ENCODE peak calls at places on chromosomes 7 and 10, in six cellular contexts. J, Q, Y, M, E and T are unnamed samples.

GRCh38 chr10:59177031-59177861 is 803 bp downstream of the PHYHIPL start:
- DNase-seq in M (peak), J (peak), Y (no peak), Q (peak), E (peak), T (peak)

GRCh38 chr10:110524179-110524863 is 26.6 kb downstream of the DUSP5 start:
- DNase-seq in M (no peak), E (peak), J (no peak), Y (no peak), Q (peak), T (no peak)

GRCh38 chr10:53839437-53840039 is 961.5 kb downstream of the PCDH15 start:
- DNase-seq in M (no peak), Q (peak), E (peak), Y (peak), J (no peak), T (no peak)

GRCh38 chr7:137882261-137882668 is 35.5 kb upstream of the DGKI start:
- DNase-seq in E (peak), M (no peak), Q (peak), Y (peak), J (peak), T (peak)

GRCh38 chr10:45181483-45181882 is 133.9 kb downstream of the OR13A1 start:
- DNase-seq in M (no peak), Y (no peak), E (peak), J (no peak), Q (no peak), T (no peak)

GRCh38 chr10:52965938-52966401 is 193.4 kb upstream of the MBL2 start:
- DNase-seq in M (no peak), Y (no peak), J (no peak), E (no peak), Q (no peak), T (no peak)

GRCh38 chr10:26738354-26738753 is 40.9 kb downstream of the PDSS1 start:
- DNase-seq in Y (no peak), J (no peak), Q (no peak), E (peak), M (no peak), T (no peak)

GRCh38 chr7:146683439-146683838 is 566.8 kb downstream of the CNTNAP2 start:
- DNase-seq in J (no peak), M (no peak), Y (no peak), Q (no peak), E (no peak), T (no peak)

GRCh38 chr10:126092806-126093205 is 196.4 kb downstream of the FANK1 start:
- DNase-seq in M (no peak), Q (peak), Y (no peak), E (peak), J (no peak), T (no peak)

GRCh38 chr7:81173766-81174281 is 255.0 kb upstream of the SEMA3C start:
- DNase-seq in J (no peak), M (no peak), Y (no peak), E (peak), Q (peak), T (no peak)

GRCh38 chr7:90474284-90475210 is 5.1 kb downstream of the PTTG1IP2 start:
- DNase-seq in M (no peak), E (peak), J (peak), Y (no peak), Q (peak), T (no peak)

GRCh38 chr10:80509403-80510161 is 28.1 kb upstream of the SH2D4B start:
- DNase-seq in M (peak), Y (no peak), J (peak), Q (peak), E (peak), T (no peak)

GRCh38 chr7:101816499-101817030 is 861 bp upstream of the CUX1 start:
- DNase-seq in Y (peak), J (no peak), M (peak), Q (peak), E (peak), T (peak)

GRCh38 chr7:98178762-98179490 is 32.3 kb upstream of the BHLHA15 start:
- DNase-seq in Q (no peak), Y (no peak), M (no peak), E (no peak), J (no peak), T (no peak)

GRCh38 chr10:6035926-6036575 is 26.1 kb downstream of the IL2RA start:
- DNase-seq in E (no peak), Y (no peak), J (no peak), M (peak), Q (no peak), T (no peak)

GRCh38 chr7:159112136-159113011 is 32.3 kb downstream of the VIPR2 start:
- DNase-seq in E (no peak), Q (no peak), J (no peak), M (peak), Y (peak), T (no peak)

GRCh38 chr10:105197960-105198359 is 556.9 kb downstream of the SORCS3 start:
- DNase-seq in Y (no peak), Q (no peak), E (no peak), M (no peak), J (no peak), T (no peak)

GRCh38 chr10:78424721-78425120 is 391.1 kb downstream of the RPS24 start:
- DNase-seq in M (no peak), Q (no peak), J (no peak), Y (peak), E (no peak), T (no peak)

GRCh38 chr7:20211376-20211775 is 5.8 kb downstream of the MACC1 start:
- DNase-seq in M (no peak), E (no peak), J (no peak), Q (no peak), Y (peak), T (no peak)

GRCh38 chr10:3048114-3049019 is 19.0 kb upstream of the PFKP start:
- DNase-seq in Y (peak), Q (peak), E (peak), J (no peak), M (no peak), T (no peak)

GRCh38 chr7:47534322-47535032 is 47.4 kb downstream of the TNS3 start:
- DNase-seq in M (no peak), J (no peak), E (peak), Y (peak), Q (no peak), T (no peak)

GRCh38 chr7:77188736-77189429 is 10.7 kb downstream of the FGL2 start:
- DNase-seq in Y (no peak), E (no peak), J (no peak), Q (no peak), M (no peak), T (no peak)

GRCh38 chr7:148621563-148621962 is 31.0 kb downstream of the C7orf33 start:
- DNase-seq in J (no peak), M (no peak), Q (no peak), Y (no peak), E (no peak), T (no peak)

GRCh38 chr7:148622887-148623585 is 32.5 kb downstream of the C7orf33 start:
- DNase-seq in E (no peak), J (no peak), M (no peak), Y (no peak), Q (peak), T (peak)

GRCh38 chr7:148624735-148625134 is 34.2 kb downstream of the C7orf33 start:
- DNase-seq in M (no peak), J (no peak), Q (no peak), E (peak), Y (no peak), T (no peak)

GRCh38 chr7:148623586-148624282 is 33.2 kb downstream of the C7orf33 start:
- DNase-seq in E (peak), M (no peak), J (no peak), Y (no peak), Q (peak), T (no peak)

GRCh38 chr7:148620749-148621372 is 30.3 kb downstream of the C7orf33 start:
- DNase-seq in Q (no peak), E (no peak), Y (peak), J (no peak), M (no peak), T (no peak)
- H3K4me3 ChIP-seq in Q (no peak), E (no peak), Y (no peak), J (no peak), M (no peak), T (no peak)

GRCh38 chr10:1732501-1733123 is 4.7 kb downstream of the ADARB2 start:
- DNase-seq in Y (no peak), M (no peak), Q (no peak), J (no peak), E (no peak), T (no peak)

GRCh38 chr10:1735562-1735961 is 1.8 kb downstream of the ADARB2 start:
- DNase-seq in J (no peak), E (no peak), Q (no peak), M (no peak), Y (no peak), T (no peak)

GRCh38 chr10:1733720-1734119 is 3.6 kb downstream of the ADARB2 start:
- DNase-seq in M (no peak), Y (no peak), E (no peak), Q (no peak), J (no peak), T (no peak)

GRCh38 chr10:1734288-1734687 is 3.0 kb downstream of the ADARB2 start:
- DNase-seq in J (no peak), E (no peak), M (no peak), Y (no peak), Q (no peak), T (no peak)

DNA sequence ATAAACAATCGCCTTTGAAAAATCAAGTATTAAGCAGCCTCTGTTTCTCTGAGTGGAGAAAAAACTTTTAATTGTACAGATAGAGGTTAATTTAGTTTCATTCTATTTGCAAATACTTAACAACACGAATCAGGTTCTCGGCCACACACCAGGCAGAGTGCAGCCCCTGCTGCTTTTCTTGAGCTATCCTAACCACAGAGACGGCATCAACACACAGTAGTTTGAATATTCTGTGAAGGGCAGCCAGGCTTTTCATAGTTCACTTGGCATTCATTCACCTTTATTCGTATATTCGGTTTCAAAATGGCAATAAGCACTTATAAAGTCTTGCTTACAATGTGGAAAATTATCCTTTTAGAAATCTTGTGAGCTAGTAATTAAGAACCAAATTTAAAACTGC is 5.7 kb downstream of the ADARB2 start:
- DNase-seq in E (no peak), Q (no peak), Y (no peak), J (no peak), M (no peak), T (no peak)
- H3K4me3 ChIP-seq in E (no peak), Q (no peak), Y (no peak), J (no peak), M (no peak), T (no peak)

DNA sequence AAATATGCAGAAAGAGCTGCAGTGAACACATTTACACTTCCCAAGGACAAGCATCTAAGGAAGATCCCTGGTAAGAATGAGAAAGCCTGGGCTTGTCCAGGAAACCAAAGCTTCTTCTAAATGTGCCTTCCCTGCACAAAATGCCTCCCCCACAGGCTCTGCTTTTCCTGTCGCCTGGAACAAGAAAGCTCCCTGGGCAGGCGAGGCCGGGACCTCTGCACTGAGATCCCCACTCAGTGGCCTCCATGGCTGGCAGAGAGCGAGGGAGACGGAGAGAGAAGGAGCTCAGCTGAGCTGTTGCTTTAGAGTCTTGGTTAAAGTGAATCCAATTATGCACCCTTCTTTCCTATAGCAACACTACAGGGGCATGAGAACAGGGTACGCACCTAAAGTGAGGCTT is 75.6 kb downstream of the AMZ1 start:
- DNase-seq in Q (no peak), M (no peak), J (no peak), E (no peak), Y (no peak), T (no peak)
- H3K4me3 ChIP-seq in Q (no peak), M (no peak), J (no peak), E (peak), Y (no peak), T (no peak)

GRCh38 chr7:115475206-115475605 is 553.3 kb downstream of the MDFIC start:
- DNase-seq in M (no peak), E (no peak), Y (no peak), J (no peak), Q (no peak), T (no peak)

GRCh38 chr7:115476666-115477065 is 553.9 kb downstream of the TFEC start:
- DNase-seq in M (no peak), Q (peak), Y (no peak), E (peak), J (no peak), T (no peak)

GRCh38 chr7:115475774-115476407 is 554.0 kb downstream of the MDFIC start:
- DNase-seq in J (no peak), M (peak), Q (peak), E (no peak), Y (no peak), T (no peak)

GRCh38 chr7:115478426-115478825 is 552.1 kb downstream of the TFEC start:
- DNase-seq in Q (no peak), M (no peak), E (peak), J (no peak), Y (no peak), T (no peak)

GRCh38 chr7:115477193-115477651 is 553.3 kb downstream of the TFEC start:
- DNase-seq in J (no peak), Q (peak), Y (no peak), E (peak), M (peak), T (no peak)
- H3K4me3 ChIP-seq in J (peak), Q (peak), Y (no peak), E (peak), M (peak), T (no peak)

GRCh38 chr7:82445226-82445625 is 1.6 kb upstream of the CACNA2D1 start:
- DNase-seq in E (no peak), M (no peak), Q (no peak), J (no peak), Y (no peak), T (no peak)
- H3K4me3 ChIP-seq in E (no peak), M (no peak), Q (no peak), J (no peak), Y (no peak), T (no peak)

DNA sequence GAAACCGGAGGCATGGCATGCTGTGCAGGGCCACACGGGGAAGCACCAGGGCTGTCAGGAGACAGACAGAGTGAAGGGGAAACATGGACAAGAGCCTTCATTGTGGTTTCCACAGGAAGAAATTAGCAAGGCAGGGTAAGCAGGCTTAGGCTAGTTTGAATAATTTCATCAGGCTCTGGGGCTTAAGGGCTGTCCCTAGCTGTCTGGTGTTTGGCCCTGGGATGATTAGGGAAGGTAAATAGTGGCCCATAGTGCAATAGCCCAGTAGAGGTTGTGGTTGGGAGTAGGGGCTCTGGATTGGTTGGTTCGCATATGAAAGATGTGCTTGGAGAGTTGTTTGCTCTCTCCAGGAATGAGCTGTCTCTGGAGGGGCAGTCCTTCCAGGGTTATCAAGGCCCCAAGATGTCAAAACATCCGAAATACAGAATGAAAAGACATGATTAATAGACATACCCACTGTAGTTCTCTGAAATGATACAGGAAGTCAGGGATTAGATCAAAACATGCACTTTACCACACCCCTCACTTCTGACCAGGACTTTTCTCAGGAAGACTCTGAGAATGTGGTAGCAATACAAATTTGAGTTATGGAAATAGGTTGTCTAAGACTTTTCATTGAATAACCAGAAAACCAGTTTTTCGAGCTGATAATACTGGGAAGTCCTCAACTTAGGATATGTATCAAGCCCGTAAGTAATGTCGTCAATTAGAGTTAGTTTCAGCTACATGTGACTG is 224.9 kb upstream of the NFE2L3 start:
- DNase-seq in Y (peak), J (no peak), E (no peak), M (no peak), Q (no peak), T (no peak)
- H3K4me3 ChIP-seq in Y (no peak), J (no peak), E (no peak), M (no peak), Q (no peak), T (no peak)

DNA sequence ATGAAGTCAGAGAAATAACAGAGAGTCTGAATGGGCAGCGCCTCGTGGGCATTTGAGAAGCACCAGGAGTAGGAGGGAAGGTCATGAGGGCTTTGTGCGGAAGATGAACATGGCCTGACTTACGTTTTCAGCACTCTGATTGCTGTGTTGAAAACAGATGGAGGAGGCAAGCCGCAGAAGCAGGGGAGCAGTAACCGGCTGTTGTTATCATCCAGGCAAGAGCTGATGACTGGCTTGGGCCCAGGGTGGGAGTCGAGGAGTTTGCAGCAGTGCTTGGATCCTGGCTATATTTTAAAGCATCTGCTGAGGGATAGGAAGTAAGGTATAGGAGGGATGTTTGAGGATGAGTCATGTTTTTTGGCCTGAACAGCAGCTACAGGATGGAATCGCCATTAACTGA is 12.7 kb upstream of the PDLIM1 start:
- DNase-seq in E (no peak), J (no peak), M (peak), Q (no peak), Y (peak), T (no peak)
- H3K4me3 ChIP-seq in E (no peak), J (no peak), M (no peak), Q (no peak), Y (no peak), T (no peak)